ENCODE peak calls at places on chromosomes 1 and 21, in eight cellular contexts. One of them, this sample, is unnamed.

GRCh38 chr1:40185951-40186864 is 25.0 kb downstream of the RLF start:
- DNase-seq in brain microvascular endothelial cell: peak
- DNase-seq in OCI-LY7: peak
- DNase-seq in IMR-90: peak
- DNase-seq in activated CD8-positive, alpha-beta T cell treated with anti-CD3 and anti-CD28 coated beads for 36 hours: peak
- DNase-seq in breast epithelium: no peak
- DNase-seq in gastrocnemius medialis: no peak
- DNase-seq in left lung: no peak
- DNase-seq in this sample: peak

GRCh38 chr1:160161965-160162705 is 10.7 kb downstream of the ATP1A4 start:
- DNase-seq in brain microvascular endothelial cell: peak
- DNase-seq in OCI-LY7: peak
- DNase-seq in IMR-90: peak
- DNase-seq in activated CD8-positive, alpha-beta T cell treated with anti-CD3 and anti-CD28 coated beads for 36 hours: peak
- DNase-seq in breast epithelium: no peak
- DNase-seq in gastrocnemius medialis: no peak
- DNase-seq in left lung: no peak
- DNase-seq in this sample: no peak

GRCh38 chr1:24566266-24566867 is 10.5 kb downstream of the NCMAP start:
- DNase-seq in brain microvascular endothelial cell: no peak
- DNase-seq in OCI-LY7: no peak
- DNase-seq in IMR-90: peak
- DNase-seq in activated CD8-positive, alpha-beta T cell treated with anti-CD3 and anti-CD28 coated beads for 36 hours: no peak
- DNase-seq in breast epithelium: no peak
- DNase-seq in gastrocnemius medialis: no peak
- DNase-seq in left lung: no peak
- DNase-seq in this sample: no peak

GRCh38 chr1:19925342-19926070 is 2.1 kb upstream of the PLA2G2E start:
- DNase-seq in brain microvascular endothelial cell: no peak
- DNase-seq in OCI-LY7: no peak
- DNase-seq in IMR-90: no peak
- DNase-seq in activated CD8-positive, alpha-beta T cell treated with anti-CD3 and anti-CD28 coated beads for 36 hours: no peak
- DNase-seq in breast epithelium: no peak
- DNase-seq in gastrocnemius medialis: no peak
- DNase-seq in left lung: no peak
- DNase-seq in this sample: no peak

GRCh38 chr1:110756506-110756905 is 81.8 kb upstream of the KCNA3 start:
- DNase-seq in brain microvascular endothelial cell: no peak
- DNase-seq in OCI-LY7: no peak
- DNase-seq in IMR-90: no peak
- DNase-seq in activated CD8-positive, alpha-beta T cell treated with anti-CD3 and anti-CD28 coated beads for 36 hours: no peak
- DNase-seq in breast epithelium: no peak
- DNase-seq in gastrocnemius medialis: peak
- DNase-seq in left lung: no peak
- DNase-seq in this sample: no peak

GRCh38 chr21:36499578-36500471 is 19.9 kb upstream of the CLDN14 start:
- DNase-seq in brain microvascular endothelial cell: peak
- DNase-seq in OCI-LY7: no peak
- DNase-seq in IMR-90: no peak
- DNase-seq in activated CD8-positive, alpha-beta T cell treated with anti-CD3 and anti-CD28 coated beads for 36 hours: no peak
- DNase-seq in breast epithelium: peak
- DNase-seq in gastrocnemius medialis: no peak
- DNase-seq in left lung: no peak
- DNase-seq in this sample: no peak

GRCh38 chr21:31299291-31300147 is 44.5 kb downstream of the TIAM1 start:
- DNase-seq in brain microvascular endothelial cell: no peak
- DNase-seq in OCI-LY7: no peak
- DNase-seq in IMR-90: no peak
- DNase-seq in activated CD8-positive, alpha-beta T cell treated with anti-CD3 and anti-CD28 coated beads for 36 hours: no peak
- DNase-seq in breast epithelium: no peak
- DNase-seq in gastrocnemius medialis: no peak
- DNase-seq in left lung: no peak
- DNase-seq in this sample: no peak

GRCh38 chr1:3319874-3320245 is 134.6 kb upstream of the ARHGEF16 start:
- DNase-seq in brain microvascular endothelial cell: peak
- DNase-seq in OCI-LY7: peak
- DNase-seq in IMR-90: peak
- DNase-seq in activated CD8-positive, alpha-beta T cell treated with anti-CD3 and anti-CD28 coated beads for 36 hours: peak
- DNase-seq in breast epithelium: no peak
- DNase-seq in gastrocnemius medialis: no peak
- DNase-seq in left lung: peak
- DNase-seq in this sample: peak

GRCh38 chr21:32101206-32101763 is 177.6 kb downstream of the MIS18A start:
- DNase-seq in brain microvascular endothelial cell: no peak
- DNase-seq in OCI-LY7: no peak
- DNase-seq in IMR-90: no peak
- DNase-seq in activated CD8-positive, alpha-beta T cell treated with anti-CD3 and anti-CD28 coated beads for 36 hours: no peak
- DNase-seq in breast epithelium: no peak
- DNase-seq in gastrocnemius medialis: no peak
- DNase-seq in left lung: no peak
- DNase-seq in this sample: no peak

GRCh38 chr1:205948000-205948399 is 4.7 kb upstream of the SLC26A9 start:
- DNase-seq in brain microvascular endothelial cell: no peak
- DNase-seq in OCI-LY7: peak
- DNase-seq in IMR-90: no peak
- DNase-seq in activated CD8-positive, alpha-beta T cell treated with anti-CD3 and anti-CD28 coated beads for 36 hours: no peak
- DNase-seq in breast epithelium: no peak
- DNase-seq in gastrocnemius medialis: no peak
- DNase-seq in left lung: no peak
- DNase-seq in this sample: no peak

GRCh38 chr1:2930971-2931721 is 90.1 kb upstream of the ACTRT2 start:
- DNase-seq in brain microvascular endothelial cell: no peak
- DNase-seq in OCI-LY7: no peak
- DNase-seq in IMR-90: no peak
- DNase-seq in activated CD8-positive, alpha-beta T cell treated with anti-CD3 and anti-CD28 coated beads for 36 hours: no peak
- DNase-seq in breast epithelium: no peak
- DNase-seq in gastrocnemius medialis: no peak
- DNase-seq in left lung: no peak
- DNase-seq in this sample: no peak

GRCh38 chr1:158969166-158969565 is 37.8 kb downstream of the PYHIN1 start:
- DNase-seq in brain microvascular endothelial cell: no peak
- DNase-seq in OCI-LY7: no peak
- DNase-seq in IMR-90: no peak
- DNase-seq in activated CD8-positive, alpha-beta T cell treated with anti-CD3 and anti-CD28 coated beads for 36 hours: no peak
- DNase-seq in breast epithelium: no peak
- DNase-seq in gastrocnemius medialis: no peak
- DNase-seq in left lung: no peak
- DNase-seq in this sample: no peak

GRCh38 chr1:145912128-145912641 is 2.3 kb upstream of the ITGA10 start:
- DNase-seq in brain microvascular endothelial cell: no peak
- DNase-seq in OCI-LY7: no peak
- DNase-seq in IMR-90: no peak
- DNase-seq in activated CD8-positive, alpha-beta T cell treated with anti-CD3 and anti-CD28 coated beads for 36 hours: no peak
- DNase-seq in breast epithelium: no peak
- DNase-seq in gastrocnemius medialis: no peak
- DNase-seq in left lung: no peak
- DNase-seq in this sample: no peak
- TF ChIP-seq CTCF in brain microvascular endothelial cell: no peak
- TF ChIP-seq CTCF in OCI-LY7: no peak
- TF ChIP-seq CTCF in IMR-90: no peak
- TF ChIP-seq CTCF in activated CD8-positive, alpha-beta T cell treated with anti-CD3 and anti-CD28 coated beads for 36 hours: no peak
- TF ChIP-seq CTCF in breast epithelium: no peak
- TF ChIP-seq CTCF in gastrocnemius medialis: no peak
- TF ChIP-seq CTCF in left lung: no peak
- TF ChIP-seq CTCF in this sample: no peak

GRCh38 chr1:58783993-58784757 is at the start of gene JUN:
- DNase-seq in brain microvascular endothelial cell: peak
- DNase-seq in OCI-LY7: peak
- DNase-seq in IMR-90: peak
- DNase-seq in activated CD8-positive, alpha-beta T cell treated with anti-CD3 and anti-CD28 coated beads for 36 hours: peak
- DNase-seq in breast epithelium: peak
- DNase-seq in gastrocnemius medialis: peak
- DNase-seq in left lung: peak
- DNase-seq in this sample: peak

GRCh38 chr1:58781541-58782307 is 2.1 kb downstream of the JUN start:
- DNase-seq in brain microvascular endothelial cell: no peak
- DNase-seq in OCI-LY7: peak
- DNase-seq in IMR-90: peak
- DNase-seq in activated CD8-positive, alpha-beta T cell treated with anti-CD3 and anti-CD28 coated beads for 36 hours: peak
- DNase-seq in breast epithelium: peak
- DNase-seq in gastrocnemius medialis: peak
- DNase-seq in left lung: peak
- DNase-seq in this sample: peak

GRCh38 chr1:58780586-58781452 is 3.0 kb downstream of the JUN start:
- DNase-seq in brain microvascular endothelial cell: no peak
- DNase-seq in OCI-LY7: no peak
- DNase-seq in IMR-90: peak
- DNase-seq in activated CD8-positive, alpha-beta T cell treated with anti-CD3 and anti-CD28 coated beads for 36 hours: no peak
- DNase-seq in breast epithelium: peak
- DNase-seq in gastrocnemius medialis: no peak
- DNase-seq in left lung: no peak
- DNase-seq in this sample: peak

GRCh38 chr1:58783090-58783992 is 506 bp downstream of the JUN start:
- DNase-seq in brain microvascular endothelial cell: peak
- DNase-seq in OCI-LY7: peak
- DNase-seq in IMR-90: peak
- DNase-seq in activated CD8-positive, alpha-beta T cell treated with anti-CD3 and anti-CD28 coated beads for 36 hours: peak
- DNase-seq in breast epithelium: peak
- DNase-seq in gastrocnemius medialis: peak
- DNase-seq in left lung: peak
- DNase-seq in this sample: peak

DNA sequence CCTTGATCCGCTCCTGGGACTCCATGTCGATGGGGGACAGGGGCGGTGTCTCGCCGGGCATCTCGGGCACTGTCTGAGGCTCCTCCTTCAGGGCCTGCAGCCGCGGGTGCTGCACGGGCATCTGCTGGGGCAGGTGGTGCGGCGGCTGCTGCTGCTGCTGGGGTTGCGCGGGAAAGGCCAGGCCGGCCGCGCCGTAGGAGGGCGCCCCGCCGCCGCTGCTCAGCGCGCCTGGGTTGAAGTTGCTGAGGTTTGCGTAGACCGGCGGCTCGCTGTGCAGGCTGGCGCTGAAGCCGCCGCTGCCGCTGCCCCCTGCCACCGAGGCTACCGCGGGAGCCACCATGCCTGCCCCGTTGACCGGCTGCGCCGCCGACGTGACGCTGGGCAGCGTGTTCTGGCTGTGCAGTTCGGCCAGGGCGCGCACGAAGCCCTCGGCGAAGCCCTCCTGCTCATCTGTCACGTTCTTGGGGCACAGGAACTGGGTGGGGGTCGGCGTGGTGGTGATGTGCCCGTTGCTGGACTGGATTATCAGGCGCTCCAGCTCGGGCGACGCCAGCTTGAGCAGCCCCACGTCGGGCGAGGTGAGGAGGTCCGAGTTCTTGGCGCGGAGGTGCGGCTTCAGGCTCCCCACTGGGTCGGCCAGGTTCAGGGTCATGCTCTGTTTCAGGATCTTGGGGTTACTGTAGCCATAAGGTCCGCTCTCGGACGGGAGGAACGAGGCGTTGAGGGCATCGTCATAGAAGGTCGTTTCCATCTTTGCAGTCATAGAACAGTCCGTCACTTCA is 1.3 kb downstream of the JUN start:
- DNase-seq in brain microvascular endothelial cell: no peak
- DNase-seq in OCI-LY7: peak
- DNase-seq in IMR-90: peak
- DNase-seq in activated CD8-positive, alpha-beta T cell treated with anti-CD3 and anti-CD28 coated beads for 36 hours: peak
- DNase-seq in breast epithelium: peak
- DNase-seq in gastrocnemius medialis: peak
- DNase-seq in left lung: peak
- DNase-seq in this sample: peak
- TF ChIP-seq CTCF in brain microvascular endothelial cell: no peak
- TF ChIP-seq CTCF in OCI-LY7: no peak
- TF ChIP-seq CTCF in IMR-90: no peak
- TF ChIP-seq CTCF in activated CD8-positive, alpha-beta T cell treated with anti-CD3 and anti-CD28 coated beads for 36 hours: no peak
- TF ChIP-seq CTCF in breast epithelium: no peak
- TF ChIP-seq CTCF in gastrocnemius medialis: peak
- TF ChIP-seq CTCF in left lung: no peak
- TF ChIP-seq CTCF in this sample: no peak

DNA sequence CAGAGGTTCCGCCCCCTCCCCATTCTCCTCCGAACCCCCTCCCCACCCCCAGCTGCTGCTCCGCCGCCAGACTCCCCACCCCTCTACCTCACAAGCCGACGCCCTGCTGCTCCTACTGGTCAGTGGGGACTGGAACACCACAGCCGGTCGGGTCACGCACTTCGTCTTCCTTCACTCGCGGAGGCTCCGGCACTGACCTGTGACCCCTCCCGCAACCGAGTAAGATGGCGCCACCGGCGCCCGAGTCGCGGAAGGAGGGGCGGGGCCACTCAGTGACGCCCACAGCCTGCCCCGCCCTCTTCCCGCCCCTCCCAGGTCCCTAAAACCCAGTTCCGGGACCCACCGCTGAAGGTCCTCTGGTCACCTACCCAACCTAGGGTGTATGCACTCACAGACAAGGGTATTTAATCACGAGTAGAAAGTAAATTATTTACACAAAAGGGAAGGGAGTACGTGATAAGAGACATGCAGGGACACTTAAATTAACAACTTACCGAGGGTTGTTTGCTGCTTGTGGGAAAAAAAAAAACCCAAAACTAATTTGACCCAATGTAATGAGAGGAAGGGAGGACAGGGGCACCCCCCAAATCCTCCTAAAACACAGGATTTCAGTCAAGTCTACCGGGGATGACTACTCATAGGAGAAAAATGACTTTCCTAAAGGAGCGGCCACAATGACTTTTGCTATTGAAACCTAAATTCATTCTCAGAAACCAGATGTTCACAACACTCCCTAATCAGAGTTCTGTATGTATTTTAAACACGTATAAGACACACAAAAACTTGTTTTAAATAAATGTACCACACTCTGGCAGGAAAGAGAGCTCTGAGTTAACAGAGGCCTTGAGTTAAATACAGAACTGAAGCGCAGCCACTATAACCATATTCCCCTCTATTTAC is at the start of gene RIT1:
- DNase-seq in brain microvascular endothelial cell: peak
- DNase-seq in OCI-LY7: peak
- DNase-seq in IMR-90: peak
- DNase-seq in activated CD8-positive, alpha-beta T cell treated with anti-CD3 and anti-CD28 coated beads for 36 hours: peak
- DNase-seq in breast epithelium: peak
- DNase-seq in gastrocnemius medialis: peak
- DNase-seq in left lung: peak
- DNase-seq in this sample: peak
- TF ChIP-seq CTCF in brain microvascular endothelial cell: no peak
- TF ChIP-seq CTCF in OCI-LY7: no peak
- TF ChIP-seq CTCF in IMR-90: no peak
- TF ChIP-seq CTCF in activated CD8-positive, alpha-beta T cell treated with anti-CD3 and anti-CD28 coated beads for 36 hours: peak
- TF ChIP-seq CTCF in breast epithelium: no peak
- TF ChIP-seq CTCF in gastrocnemius medialis: peak
- TF ChIP-seq CTCF in left lung: no peak
- TF ChIP-seq CTCF in this sample: no peak

DNA sequence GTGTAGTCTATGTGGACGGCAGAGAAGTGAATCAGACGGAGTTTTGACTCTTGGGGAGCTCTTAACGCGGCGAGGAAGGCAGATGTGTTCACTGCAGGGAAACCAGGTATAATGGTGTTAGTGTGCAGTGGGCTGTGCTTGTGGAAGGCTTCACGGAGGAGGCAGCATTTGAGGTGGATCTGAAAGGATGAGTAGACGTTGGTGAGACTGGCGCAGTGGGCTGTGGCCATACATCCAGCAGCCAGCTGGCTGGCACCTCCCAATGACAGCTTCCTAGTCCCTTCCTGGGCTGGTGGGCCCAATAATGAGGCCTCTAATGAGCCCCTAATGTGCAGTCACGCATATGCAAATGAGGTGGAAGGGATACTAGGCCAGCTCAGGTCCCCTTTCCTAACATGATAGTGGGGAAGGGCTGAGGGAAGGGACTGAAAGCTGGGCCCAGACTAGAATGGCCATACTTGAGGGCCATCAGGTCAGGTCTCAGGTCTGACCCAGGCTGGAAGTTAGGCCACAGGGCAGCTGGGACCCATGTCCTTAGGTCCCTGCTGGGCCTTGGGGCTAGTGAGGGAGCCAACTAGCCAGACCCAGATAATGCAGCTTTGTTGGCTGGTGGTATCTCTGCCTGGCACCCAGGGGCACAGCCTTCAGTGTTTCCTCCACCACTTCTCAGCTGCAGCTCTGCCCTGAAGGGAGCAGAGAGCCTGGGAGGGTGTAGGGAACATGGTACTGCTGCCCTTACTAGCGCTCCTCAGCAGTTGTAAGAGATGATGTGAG is 3.8 kb downstream of the MAP7D1 start:
- DNase-seq in brain microvascular endothelial cell: no peak
- DNase-seq in OCI-LY7: no peak
- DNase-seq in IMR-90: no peak
- DNase-seq in activated CD8-positive, alpha-beta T cell treated with anti-CD3 and anti-CD28 coated beads for 36 hours: peak
- DNase-seq in breast epithelium: no peak
- DNase-seq in gastrocnemius medialis: no peak
- DNase-seq in left lung: no peak
- DNase-seq in this sample: no peak
- TF ChIP-seq CTCF in brain microvascular endothelial cell: no peak
- TF ChIP-seq CTCF in OCI-LY7: no peak
- TF ChIP-seq CTCF in IMR-90: no peak
- TF ChIP-seq CTCF in activated CD8-positive, alpha-beta T cell treated with anti-CD3 and anti-CD28 coated beads for 36 hours: no peak
- TF ChIP-seq CTCF in breast epithelium: no peak
- TF ChIP-seq CTCF in gastrocnemius medialis: no peak
- TF ChIP-seq CTCF in left lung: no peak
- TF ChIP-seq CTCF in this sample: no peak

This sample was measured in HFFc6.